ENCODE peak calls at places on chromosomes 11 and 22, in five cellular contexts. One of them, this sample, is unnamed.

GRCh38 chr11:133443361-133443760 is 88.9 kb downstream of the OPCML start:
- DNase-seq in HEK293T: no peak
- DNase-seq in GM12878: no peak
- DNase-seq in HepG2: no peak
- DNase-seq in H1: no peak
- DNase-seq in this sample: no peak

GRCh38 chr22:29872145-29872893 is 10.7 kb upstream of the MTMR3 start:
- DNase-seq in HEK293T: no peak
- DNase-seq in GM12878: no peak
- DNase-seq in HepG2: no peak
- DNase-seq in H1: peak; percentile 46
- DNase-seq in this sample: no peak

GRCh38 chr11:11977206-11977938 is 31.1 kb downstream of the DKK3 start:
- DNase-seq in HEK293T: no peak
- DNase-seq in GM12878: no peak
- DNase-seq in HepG2: no peak
- DNase-seq in H1: peak; percentile 47
- DNase-seq in this sample: peak; percentile 33

GRCh38 chr11:108135845-108136599 is 14.7 kb downstream of the ACAT1 start:
- DNase-seq in HEK293T: peak; percentile 14
- DNase-seq in GM12878: no peak
- DNase-seq in HepG2: no peak
- DNase-seq in H1: no peak
- DNase-seq in this sample: no peak

GRCh38 chr11:72953631-72954030 is 139.4 kb downstream of the ATG16L2 start:
- DNase-seq in HEK293T: no peak
- DNase-seq in GM12878: no peak
- DNase-seq in HepG2: no peak
- DNase-seq in H1: no peak
- DNase-seq in this sample: no peak

GRCh38 chr11:116506446-116506845 is 266.3 kb downstream of the BUD13 start:
- DNase-seq in HEK293T: no peak
- DNase-seq in GM12878: no peak
- DNase-seq in HepG2: no peak
- DNase-seq in H1: peak; percentile 33
- DNase-seq in this sample: no peak

GRCh38 chr11:123206671-123207421 is 11.8 kb upstream of the CLMP start:
- DNase-seq in HEK293T: no peak
- DNase-seq in GM12878: no peak
- DNase-seq in HepG2: no peak
- DNase-seq in H1: no peak
- DNase-seq in this sample: no peak

GRCh38 chr11:77180346-77180745 is 52.3 kb downstream of the MYO7A start:
- DNase-seq in HEK293T: no peak
- DNase-seq in GM12878: no peak
- DNase-seq in HepG2: no peak
- DNase-seq in H1: no peak
- DNase-seq in this sample: no peak

GRCh38 chr22:39908121-39908520 is 7.2 kb downstream of the GRAP2 start:
- DNase-seq in HEK293T: no peak
- DNase-seq in GM12878: no peak
- DNase-seq in HepG2: no peak
- DNase-seq in H1: no peak
- DNase-seq in this sample: no peak

GRCh38 chr22:30334601-30335000 is 7.9 kb upstream of the TBC1D10A start:
- DNase-seq in HEK293T: no peak
- DNase-seq in GM12878: no peak
- DNase-seq in HepG2: no peak
- DNase-seq in H1: no peak
- DNase-seq in this sample: no peak

GRCh38 chr11:7204778-7205177 is 46.9 kb upstream of the SYT9 start:
- DNase-seq in HEK293T: no peak
- DNase-seq in GM12878: no peak
- DNase-seq in HepG2: no peak
- DNase-seq in H1: no peak
- DNase-seq in this sample: no peak

GRCh38 chr22:23219787-23220484 is 39.6 kb downstream of the BCR start:
- DNase-seq in HEK293T: no peak
- DNase-seq in GM12878: peak; percentile 67
- DNase-seq in HepG2: no peak
- DNase-seq in H1: no peak
- DNase-seq in this sample: no peak

GRCh38 chr11:134439181-134439580 is 27.1 kb upstream of the B3GAT1 start:
- DNase-seq in HEK293T: no peak
- DNase-seq in GM12878: no peak
- DNase-seq in HepG2: no peak
- DNase-seq in H1: no peak
- DNase-seq in this sample: no peak

GRCh38 chr11:71311928-71312510 is 59.6 kb upstream of the SHANK2 start:
- DNase-seq in HEK293T: no peak
- DNase-seq in GM12878: no peak
- DNase-seq in HepG2: no peak
- DNase-seq in H1: peak; percentile 10
- DNase-seq in this sample: no peak

GRCh38 chr11:62145261-62145871 is 21.6 kb downstream of the INCENP start:
- DNase-seq in HEK293T: no peak
- DNase-seq in GM12878: no peak
- DNase-seq in HepG2: no peak
- DNase-seq in H1: no peak
- DNase-seq in this sample: no peak

GRCh38 chr11:3202759-3203158 is 15.9 kb downstream of the MRGPRG start:
- DNase-seq in HEK293T: no peak
- DNase-seq in GM12878: no peak
- DNase-seq in HepG2: no peak
- DNase-seq in H1: no peak
- DNase-seq in this sample: no peak

GRCh38 chr22:30235687-30236170 is 10.8 kb downstream of the LIF start:
- DNase-seq in HEK293T: no peak
- DNase-seq in GM12878: no peak
- DNase-seq in HepG2: no peak
- DNase-seq in H1: no peak
- DNase-seq in this sample: no peak

GRCh38 chr11:82701847-82702520 is 31.7 kb downstream of the FAM181B start:
- DNase-seq in HEK293T: peak; percentile 65
- DNase-seq in GM12878: no peak
- DNase-seq in HepG2: peak; percentile 37
- DNase-seq in H1: peak; percentile 81
- DNase-seq in this sample: peak; percentile 56

GRCh38 chr11:975824-976223 is 50.2 kb downstream of the AP2A2 start:
- DNase-seq in HEK293T: peak; percentile 52
- DNase-seq in GM12878: no peak
- DNase-seq in HepG2: peak; percentile 44
- DNase-seq in H1: peak; percentile 69
- DNase-seq in this sample: peak; percentile 40

GRCh38 chr11:128261011-128261421 is 326.3 kb downstream of the ETS1 start:
- DNase-seq in HEK293T: no peak
- DNase-seq in GM12878: no peak
- DNase-seq in HepG2: no peak
- DNase-seq in H1: no peak
- DNase-seq in this sample: no peak

GRCh38 chr11:35626511-35626910 is 8.3 kb downstream of the FJX1 start:
- DNase-seq in HEK293T: no peak
- DNase-seq in GM12878: no peak
- DNase-seq in HepG2: no peak
- DNase-seq in H1: no peak
- DNase-seq in this sample: no peak

GRCh38 chr11:44989831-44990566 is 39.3 kb upstream of the TP53I11 start:
- DNase-seq in HEK293T: no peak
- DNase-seq in GM12878: no peak
- DNase-seq in HepG2: no peak
- DNase-seq in H1: no peak
- DNase-seq in this sample: no peak

GRCh38 chr22:37905534-37906363 is at the start of gene MICALL1:
- DNase-seq in HEK293T: peak; percentile 90
- DNase-seq in GM12878: no peak
- DNase-seq in HepG2: no peak
- DNase-seq in H1: peak; percentile 84
- DNase-seq in this sample: no peak

GRCh38 chr11:11169715-11170351 is 183.2 kb downstream of the CSNK2A3 start:
- DNase-seq in HEK293T: no peak
- DNase-seq in GM12878: peak; percentile 30
- DNase-seq in HepG2: no peak
- DNase-seq in H1: no peak
- DNase-seq in this sample: no peak

GRCh38 chr11:13962562-13963168 is at the start of gene SPON1:
- DNase-seq in HEK293T: peak; percentile 62
- DNase-seq in GM12878: no peak
- DNase-seq in HepG2: no peak
- DNase-seq in H1: peak; percentile 77
- DNase-seq in this sample: no peak

GRCh38 chr11:108854366-108854765 is 189.5 kb downstream of the DDX10 start:
- DNase-seq in HEK293T: no peak
- DNase-seq in GM12878: peak; percentile 51
- DNase-seq in HepG2: no peak
- DNase-seq in H1: no peak
- DNase-seq in this sample: no peak

GRCh38 chr22:45893516-45893915 is 83.4 kb downstream of the WNT7B start:
- DNase-seq in HEK293T: no peak
- DNase-seq in GM12878: no peak
- DNase-seq in HepG2: no peak
- DNase-seq in H1: no peak
- DNase-seq in this sample: no peak

GRCh38 chr11:43573233-43573632 is 107.3 kb upstream of the HSD17B12 start:
- DNase-seq in HEK293T: peak; percentile 66
- DNase-seq in GM12878: no peak
- DNase-seq in HepG2: peak; percentile 27
- DNase-seq in H1: peak; percentile 70
- DNase-seq in this sample: no peak
- TF ChIP-seq SUZ12 in HEK293T: no peak
- TF ChIP-seq SUZ12 in GM12878: no peak
- TF ChIP-seq SUZ12 in HepG2: no peak
- TF ChIP-seq SUZ12 in H1: no peak
- TF ChIP-seq SUZ12 in this sample: no peak

DNA sequence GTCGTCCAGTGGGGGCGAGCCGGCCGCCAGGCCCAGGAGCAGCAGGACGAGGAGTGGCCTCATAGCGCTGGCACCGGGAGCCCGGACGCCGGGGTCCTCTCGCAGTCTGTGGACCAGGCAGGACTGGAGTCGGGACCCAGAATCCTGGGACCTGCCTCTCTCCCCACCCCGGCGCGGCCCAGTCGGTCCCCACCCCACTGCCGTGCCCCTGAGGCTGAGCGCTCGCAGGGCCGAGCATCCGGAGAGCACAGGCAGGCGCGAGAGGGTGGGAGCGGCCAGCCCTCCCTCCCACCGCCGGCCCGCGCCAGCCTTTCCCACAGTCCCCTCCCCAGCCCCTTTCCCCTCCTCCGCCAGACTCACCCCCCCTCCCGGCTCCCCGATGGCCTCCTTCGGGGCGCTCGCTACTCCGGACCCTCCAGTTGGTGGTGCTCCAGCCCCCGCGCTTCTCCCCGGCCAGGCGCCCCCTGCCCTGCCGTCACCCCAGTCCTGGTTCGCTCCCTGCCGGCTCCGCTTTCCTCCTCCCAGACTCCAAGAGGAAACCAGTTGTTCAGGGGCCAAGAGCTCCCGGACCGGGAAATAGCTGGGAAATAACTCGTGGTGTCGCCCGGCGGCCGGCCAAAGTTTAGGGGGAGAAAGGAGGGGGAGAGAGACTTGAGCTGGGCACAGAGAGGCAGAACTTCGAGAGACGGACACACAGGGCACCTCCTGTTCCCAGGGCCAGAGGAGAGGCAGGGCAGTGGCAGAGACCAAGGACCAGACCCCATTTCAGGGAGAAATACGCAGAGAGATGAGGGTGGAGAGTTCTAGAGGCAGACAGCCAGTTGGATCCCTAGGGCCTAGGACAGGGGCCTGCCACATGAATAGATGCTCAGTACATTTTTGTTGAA is at the start of gene C1QTNF5:
- DNase-seq in HEK293T: no peak
- DNase-seq in GM12878: no peak
- DNase-seq in HepG2: no peak
- DNase-seq in H1: peak; percentile 70
- DNase-seq in this sample: no peak
- TF ChIP-seq SUZ12 in HEK293T: no peak
- TF ChIP-seq SUZ12 in GM12878: no peak
- TF ChIP-seq SUZ12 in HepG2: no peak
- TF ChIP-seq SUZ12 in H1: peak; percentile 61
- TF ChIP-seq SUZ12 in this sample: no peak

DNA sequence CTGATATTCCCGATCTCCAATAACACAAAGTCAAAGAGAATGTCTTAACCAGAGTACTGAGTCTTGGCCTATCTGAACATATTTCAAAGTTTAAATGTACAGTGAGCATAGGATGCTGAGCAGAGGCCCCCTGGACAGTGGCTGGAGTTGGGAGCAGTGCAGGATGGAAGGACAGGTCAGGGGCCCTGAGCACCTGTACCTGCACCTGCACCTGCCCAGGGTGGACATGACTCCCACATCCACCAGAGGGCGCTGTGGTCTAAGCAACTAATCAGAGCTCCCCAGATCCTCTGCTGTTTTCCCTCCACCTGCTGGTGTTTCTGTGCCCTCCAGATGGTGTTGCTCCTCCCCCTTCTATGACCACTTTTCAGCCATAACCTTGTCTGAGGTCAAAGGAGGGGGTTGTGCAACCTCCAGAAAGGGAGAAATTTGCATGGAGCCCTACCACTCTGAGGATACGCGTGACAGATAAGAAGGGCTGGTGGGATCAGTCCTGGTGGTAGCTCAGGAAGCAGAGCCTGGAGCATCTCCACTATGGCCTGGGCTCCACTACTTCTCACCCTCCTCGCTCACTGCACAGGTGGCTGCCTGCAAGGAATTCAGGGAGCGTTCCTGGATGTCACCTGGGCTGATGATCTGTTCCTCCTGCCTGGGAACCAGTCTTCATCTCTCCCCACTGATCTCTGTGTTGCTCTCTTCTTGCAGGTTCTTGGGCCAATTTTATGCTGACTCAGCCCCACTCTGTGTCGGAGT is 49.1 kb upstream of the VPREB1 start:
- DNase-seq in HEK293T: peak; percentile 90
- DNase-seq in GM12878: peak; percentile 91
- DNase-seq in HepG2: peak; percentile 83
- DNase-seq in H1: peak; percentile 95
- DNase-seq in this sample: peak; percentile 74
- TF ChIP-seq SUZ12 in HEK293T: no peak
- TF ChIP-seq SUZ12 in GM12878: no peak
- TF ChIP-seq SUZ12 in HepG2: no peak
- TF ChIP-seq SUZ12 in H1: no peak
- TF ChIP-seq SUZ12 in this sample: no peak

DNA sequence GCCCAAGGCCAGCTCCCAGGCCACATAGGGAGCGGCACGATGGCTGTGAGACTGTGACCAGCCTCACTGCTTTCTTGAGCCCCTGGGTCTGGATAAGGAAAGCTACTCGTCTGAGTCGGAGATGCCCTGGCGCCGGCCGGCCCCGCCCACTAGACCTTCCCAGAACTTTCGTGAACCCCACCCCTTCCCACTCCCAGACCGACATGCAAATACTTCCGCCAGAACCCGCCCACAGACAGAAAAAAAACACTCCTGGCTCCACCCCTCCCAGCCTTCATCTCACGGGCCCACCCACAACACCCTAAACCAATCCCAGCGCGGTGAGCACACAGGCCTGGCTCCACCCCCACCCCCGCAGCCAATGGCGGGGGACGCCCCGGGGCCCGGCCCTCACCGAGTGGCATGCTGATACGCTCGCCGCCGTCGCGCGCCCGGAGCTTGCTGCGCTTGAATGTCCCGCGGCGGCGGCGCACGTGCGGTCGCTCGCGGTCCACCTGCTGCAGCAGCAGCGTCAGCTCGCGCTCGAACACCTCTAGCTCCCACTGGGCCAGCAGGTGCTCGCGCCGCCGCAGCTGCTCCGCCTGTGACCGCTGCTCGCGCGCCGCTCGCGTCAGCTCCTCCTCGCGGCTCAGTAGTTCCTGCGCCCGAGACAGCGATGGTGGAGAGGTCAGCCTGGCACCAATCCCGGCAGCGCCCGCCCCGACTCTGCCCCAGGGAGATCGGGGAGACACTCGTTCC is 7.0 kb downstream of the MAP3K11 start:
- DNase-seq in HEK293T: peak; percentile 37
- DNase-seq in GM12878: no peak
- DNase-seq in HepG2: no peak
- DNase-seq in H1: peak; percentile 94
- DNase-seq in this sample: peak; percentile 98
- TF ChIP-seq SUZ12 in HEK293T: no peak
- TF ChIP-seq SUZ12 in GM12878: no peak
- TF ChIP-seq SUZ12 in HepG2: no peak
- TF ChIP-seq SUZ12 in H1: peak; percentile 13
- TF ChIP-seq SUZ12 in this sample: no peak

This sample was measured in NT2/D1.